ENCODE peak calls at places on chromosomes 1 and 21, in ten cellular contexts. X is GM06990, D is esophagus muscularis mucosa, P is uterus, S is fibroblast of lung, G is tibial artery, C is fibroblast of pulmonary artery, I is heart left ventricle, J is dorsolateral prefrontal cortex, A is psoas muscle. B is an unnamed sample.

GRCh38 chr1:18882511-18882910 is 19.8 kb downstream of the ALDH4A1 start:
- DNase-seq in X (no peak), D (no peak), P (no peak), S (no peak), G (no peak), C (peak; percentile 20), I (no peak), J (peak; percentile 58), A (no peak), B (peak; percentile 53)

GRCh38 chr1:80143361-80143760 is 1136.8 kb upstream of the ADGRL4 start:
- DNase-seq in X (no peak), D (no peak), P (no peak), S (no peak), G (no peak), C (no peak), I (no peak), J (no peak), A (no peak), B (no peak)

GRCh38 chr1:212791261-212791675 is 309 bp downstream of the NSL1 start:
- DNase-seq in X (no peak), D (peak; percentile 93), P (no peak), S (peak; percentile 74), G (peak; percentile 35), C (peak; percentile 81), I (no peak), J (no peak), A (no peak), B (peak; percentile 88)

GRCh38 chr1:172637522-172637921 is 21.4 kb upstream of the FASLG start:
- DNase-seq in X (no peak), D (no peak), P (no peak), S (peak; percentile 58), G (no peak), C (peak; percentile 82), I (no peak), J (no peak), A (no peak), B (peak; percentile 67)

GRCh38 chr1:54834007-54834541 is 33.0 kb upstream of the TTC22 start:
- DNase-seq in X (no peak), D (peak; percentile 14), P (no peak), S (no peak), G (no peak), C (no peak), I (no peak), J (no peak), A (no peak), B (no peak)

GRCh38 chr21:36699546-36700294 is 805 bp downstream of the SIM2 start:
- DNase-seq in X (no peak), D (no peak), P (no peak), S (no peak), G (no peak), C (no peak), I (no peak), J (no peak), A (no peak), B (no peak)

GRCh38 chr1:33294071-33295010 is 26.6 kb downstream of the A3GALT2 start:
- DNase-seq in X (no peak), D (no peak), P (no peak), S (no peak), G (no peak), C (no peak), I (peak; percentile 12), J (no peak), A (no peak), B (no peak)

GRCh38 chr1:4710592-4711190 is 56.3 kb downstream of the AJAP1 start:
- DNase-seq in X (no peak), D (no peak), P (no peak), S (no peak), G (no peak), C (no peak), I (no peak), J (no peak), A (no peak), B (no peak)

GRCh38 chr1:160108888-160109662 is 6.5 kb upstream of the ATP1A2 start:
- DNase-seq in X (no peak), D (no peak), P (no peak), S (peak; percentile 73), G (no peak), C (peak; percentile 68), I (no peak), J (no peak), A (no peak), B (peak; percentile 66)

GRCh38 chr1:14500912-14501311 is 97.6 kb upstream of the KAZN start:
- DNase-seq in X (no peak), D (no peak), P (no peak), S (no peak), G (no peak), C (no peak), I (no peak), J (no peak), A (no peak), B (no peak)

GRCh38 chr1:192788184-192788583 is 20.7 kb upstream of the RGS2 start:
- DNase-seq in X (no peak), D (no peak), P (peak; percentile 87), S (peak; percentile 49), G (peak; percentile 26), C (peak; percentile 63), I (peak; percentile 59), J (no peak), A (no peak), B (peak; percentile 82)

DNA sequence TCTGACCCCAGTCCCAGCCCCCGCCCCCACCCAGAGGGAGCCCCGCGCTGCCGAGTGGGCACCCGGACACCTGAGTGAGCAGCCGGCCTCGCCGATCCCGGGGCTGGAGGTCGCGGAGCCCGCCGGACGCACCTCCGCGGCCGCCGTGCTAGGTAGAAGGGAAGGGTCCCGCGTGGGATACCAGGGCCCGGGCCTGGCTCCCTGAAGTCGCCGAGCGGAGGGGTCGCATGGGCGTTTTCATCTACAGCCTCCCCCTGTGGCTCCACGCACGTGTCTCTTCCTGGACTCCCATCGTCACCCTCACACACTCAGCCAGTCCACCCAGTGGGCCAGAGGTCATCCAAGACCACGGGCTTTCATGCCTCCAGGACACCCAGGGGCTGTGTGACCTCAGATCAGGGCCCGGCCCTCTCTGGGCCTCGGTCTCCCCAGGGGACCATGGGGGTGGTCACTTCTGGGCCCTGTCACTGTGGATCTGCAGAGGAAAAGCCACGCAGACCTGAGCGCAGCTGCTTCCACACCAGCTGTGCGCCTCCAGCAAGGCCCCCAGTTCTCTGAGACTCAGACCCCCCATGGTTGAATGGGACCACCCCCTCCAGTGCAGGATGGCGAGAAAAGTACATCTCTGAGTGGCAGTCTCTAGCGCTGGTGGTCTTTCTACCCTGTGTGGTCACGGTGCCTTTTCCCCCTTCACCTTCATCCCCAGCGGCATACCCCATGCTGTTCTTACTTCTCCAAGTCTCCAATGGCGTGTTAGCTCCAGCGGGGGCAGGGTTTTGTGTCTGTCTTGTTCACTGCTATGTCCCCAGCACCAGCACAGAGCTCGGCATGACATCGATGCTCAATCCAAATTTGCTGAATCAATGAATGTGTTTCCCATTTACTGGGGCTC is 574 bp upstream of the SDC3 start:
- DNase-seq in X (no peak), D (no peak), P (peak; percentile 24), S (no peak), G (peak; percentile 32), C (no peak), I (no peak), J (peak; percentile 48), A (no peak), B (no peak)
- H3K4me3 ChIP-seq in X (no peak overlapping the region), D (peak overlapping the region; percentile 63), P (peak overlapping the region; percentile 25), S (peak overlapping the region; percentile 32), G (peak overlapping the region; percentile 64), C (peak overlapping the region; percentile 49), I (peak overlapping the region; percentile 61), J (peak overlapping the region; percentile 51), A (peak overlapping the region; percentile 63), B (peak overlapping the region; percentile 57)

DNA sequence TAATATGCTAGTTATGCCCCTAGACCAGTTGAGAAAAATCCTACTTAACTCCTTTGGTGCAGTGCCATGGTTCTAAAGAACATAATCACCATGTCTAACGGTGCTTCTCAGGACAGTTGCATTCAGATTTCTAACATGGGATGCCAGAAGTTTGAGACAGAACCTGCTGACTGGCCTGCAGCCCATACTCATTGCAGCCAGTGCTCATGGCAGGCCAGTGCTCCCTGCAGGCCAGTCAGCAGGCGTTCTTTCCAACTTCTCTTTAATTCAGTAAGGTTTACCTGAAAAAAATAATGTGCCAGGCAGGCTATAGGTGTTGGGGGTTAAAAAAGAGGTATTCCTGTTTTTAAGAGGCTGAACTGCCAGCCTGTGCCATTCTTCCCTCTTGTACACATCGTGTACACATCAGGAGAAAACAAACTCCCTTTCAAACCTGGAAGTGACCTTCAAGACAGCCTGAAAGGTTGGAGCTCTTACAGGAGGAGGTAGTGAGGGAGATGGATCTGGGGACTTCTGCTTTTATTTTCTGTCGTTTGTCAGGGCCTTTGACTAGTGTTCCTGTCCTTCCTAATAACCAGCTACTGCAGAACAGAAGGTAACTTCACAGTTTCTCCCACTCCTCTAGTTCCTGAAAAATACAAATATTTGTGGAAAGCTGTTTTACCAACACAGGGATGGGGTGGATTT is 146.0 kb upstream of the MAGI3 start:
- DNase-seq in X (no peak), D (no peak), P (no peak), S (no peak), G (no peak), C (no peak), I (no peak), J (no peak), A (no peak), B (no peak)
- TF ChIP-seq CTCF in X (no peak), D (no peak), P (no peak), S (no peak), G (no peak), C (no peak), I (no peak), J (no peak), A (no peak), B (no peak)

GRCh38 chr1:39173119-39173994 is 31.1 kb upstream of the MACF1 start:
- DNase-seq in X (no peak), D (no peak), P (no peak), S (no peak), G (no peak), C (no peak), I (no peak), J (no peak), A (no peak), B (peak; percentile 59)

GRCh38 chr1:39173995-39174380 is 30.5 kb upstream of the MACF1 start:
- DNase-seq in X (no peak), D (no peak), P (no peak), S (no peak), G (no peak), C (no peak), I (no peak), J (no peak), A (no peak), B (no peak)

GRCh38 chr1:39168301-39169080 is 36.0 kb upstream of the MACF1 start:
- DNase-seq in X (no peak), D (no peak), P (no peak), S (no peak), G (no peak), C (no peak), I (no peak), J (no peak), A (no peak), B (no peak)

GRCh38 chr1:39167632-39168209 is 36.8 kb upstream of the MACF1 start:
- DNase-seq in X (no peak), D (no peak), P (no peak), S (peak; percentile 54), G (no peak), C (peak; percentile 75), I (no peak), J (no peak), A (no peak), B (peak; percentile 58)

GRCh38 chr1:39170731-39171375 is 33.6 kb upstream of the MACF1 start:
- DNase-seq in X (no peak), D (no peak), P (no peak), S (no peak), G (no peak), C (no peak), I (no peak), J (no peak), A (no peak), B (no peak)
- H3K4me3 ChIP-seq in X (no peak overlapping the region), D (no peak overlapping the region), P (no peak overlapping the region), S (no peak overlapping the region), G (no peak overlapping the region), C (no peak overlapping the region), I (no peak overlapping the region), J (no peak overlapping the region), A (no peak overlapping the region), B (no peak overlapping the region)

GRCh38 chr1:21605012-21605715 is 64.0 kb downstream of the RAP1GAP start:
- DNase-seq in X (no peak), D (no peak), P (no peak), S (no peak), G (no peak), C (no peak), I (no peak), J (no peak), A (no peak), B (no peak)
- TF ChIP-seq CTCF in X (no peak), D (no peak), P (no peak), S (no peak), G (no peak), C (no peak), I (no peak), J (no peak), A (no peak), B (no peak)